ENCODE peak calls at places on chromosome 22, in five cellular contexts. B is K562, R is GM12878, U is SK-N-SH, E is HepG2. F is an unnamed sample.
A peak's percentile ranks its signal among the peaks of the same experiment; 100 is the strongest.

GRCh38 chr22:28892175-28892731 is 8.9 kb downstream of the ZNRF3 start:
- DNase-seq in B (no peak), R (no peak), U (no peak), E (peak; percentile 87), F (no peak)

GRCh38 chr22:37032535-37033460 is 13.3 kb downstream of the MPST start:
- DNase-seq in B (no peak), R (no peak), U (no peak), E (peak; percentile 100), F (no peak)

GRCh38 chr22:21937041-21937820 is 15.4 kb downstream of the PPM1F start:
- DNase-seq in B (no peak), R (no peak), U (no peak), E (no peak), F (no peak)

GRCh38 chr22:44698531-44699421 is 3.2 kb upstream of the PRR5 start:
- DNase-seq in B (no peak), R (no peak), U (no peak), E (no peak), F (no peak)

GRCh38 chr22:17087176-17088131 is 2.7 kb downstream of the IL17RA start:
- DNase-seq in B (no peak), R (peak; percentile 55), U (no peak), E (no peak), F (no peak)

GRCh38 chr22:33879796-33880195 is 40.5 kb downstream of the LARGE1 start:
- DNase-seq in B (no peak), R (no peak), U (no peak), E (no peak), F (no peak)

GRCh38 chr22:21693333-21693998 is 27.7 kb downstream of the PPIL2 start:
- DNase-seq in B (peak; percentile 57), R (no peak), U (no peak), E (no peak), F (no peak)

GRCh38 chr22:22318723-22319465 is 74.3 kb downstream of the VPREB1 start:
- DNase-seq in B (peak; percentile 21), R (no peak), U (no peak), E (no peak), F (no peak)

GRCh38 chr22:42930810-42931420 is 73.8 kb upstream of the ARFGAP3 start:
- DNase-seq in B (no peak), R (no peak), U (no peak), E (peak; percentile 53), F (peak; percentile 46)

GRCh38 chr22:28710112-28710888 is 30.7 kb upstream of the TTC28 start:
- DNase-seq in B (no peak), R (no peak), U (peak; percentile 42), E (peak; percentile 13), F (no peak)

GRCh38 chr22:26476705-26477340 is 6.8 kb downstream of the HPS4 start:
- DNase-seq in B (no peak), R (no peak), U (no peak), E (peak; percentile 32), F (no peak)
- TF ChIP-seq ZBTB33 in B (no peak), R (no peak), U (no peak), E (no peak), F (no peak)

GRCh38 chr22:30635273-30636225 is at the start of gene SLC35E4:
- DNase-seq in B (peak; percentile 94), R (peak; percentile 47), U (peak; percentile 100), E (peak; percentile 13), F (peak; percentile 60)
- TF ChIP-seq ZBTB33 in B (no peak), R (no peak), U (no peak), E (no peak), F (no peak)

GRCh38 chr22:46330426-46330825 is 5.1 kb upstream of the TRMU start:
- DNase-seq in B (no peak), R (no peak), U (no peak), E (no peak), F (no peak)
- TF ChIP-seq ZBTB33 in B (no peak), R (no peak), U (no peak), E (no peak), F (no peak)

DNA sequence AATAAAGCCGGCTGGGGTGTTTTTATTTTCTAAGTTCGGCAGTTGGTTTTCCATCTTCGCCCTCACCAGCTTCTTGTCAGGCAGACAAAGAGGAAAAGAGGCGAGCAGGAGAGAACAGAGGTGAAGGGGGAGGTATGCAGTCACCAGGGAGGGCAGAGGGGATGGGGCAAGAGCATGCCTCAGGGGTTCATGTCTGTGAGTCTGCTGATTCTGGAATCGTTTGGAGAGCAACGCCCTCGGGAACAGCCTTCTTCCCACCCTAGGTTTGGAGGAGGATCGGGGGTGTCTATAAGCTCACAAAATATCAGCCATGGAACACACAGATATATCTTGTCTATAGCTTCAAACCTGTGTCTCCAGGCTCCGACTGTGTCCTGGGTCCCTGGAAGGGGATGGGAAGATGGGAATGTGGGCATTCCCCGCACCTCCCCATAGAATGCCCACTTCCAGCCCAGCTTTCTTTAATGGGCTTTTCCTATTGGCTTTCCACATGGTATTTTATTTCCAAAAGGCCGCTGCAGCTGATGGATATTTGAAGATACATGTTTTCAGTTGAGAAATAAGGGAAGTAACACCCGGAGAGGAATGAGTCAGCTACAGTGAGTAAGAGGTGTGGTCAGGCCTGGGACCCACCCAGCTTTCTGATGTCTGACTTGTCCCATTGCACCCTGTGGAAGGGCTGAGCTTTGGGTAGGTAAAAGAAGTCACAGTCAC is 476.7 kb downstream of the MIAT start:
- DNase-seq in B (peak; percentile 16), R (no peak), U (no peak), E (no peak), F (no peak)
- TF ChIP-seq ZBTB33 in B (no peak), R (no peak), U (no peak), E (no peak), F (no peak)

F was measured in HCT116.